ENCODE peak calls at places on chromosomes 3 and 15, in five cellular contexts. A is CD8-positive, alpha-beta memory T cell; Z is GM12865; R is HTR-8/SVneo; P is NCI-H2081. J is an unnamed sample.

GRCh38 chr15:70491183-70491621 is 272.2 kb downstream of the UACA start:
- DNase-seq in A (no peak), Z (peak; percentile 66), R (no peak), P (no peak), J (no peak)

GRCh38 chr3:8659242-8659641 is 14.6 kb upstream of the SSUH2 start:
- DNase-seq in A (no peak), Z (no peak), R (no peak), P (no peak), J (no peak)

GRCh38 chr3:71576966-71577459 is 6.5 kb downstream of the FOXP1 start:
- DNase-seq in A (no peak), Z (no peak), R (no peak), P (no peak), J (no peak)

GRCh38 chr15:70530503-70530902 is 232.9 kb downstream of the UACA start:
- DNase-seq in A (no peak), Z (no peak), R (no peak), P (no peak), J (no peak)

GRCh38 chr3:12076666-12077065 is 72.5 kb downstream of the SYN2 start:
- DNase-seq in A (no peak), Z (no peak), R (no peak), P (no peak), J (no peak)

GRCh38 chr3:185651971-185652370 is 65.9 kb downstream of the SENP2 start:
- DNase-seq in A (no peak), Z (no peak), R (no peak), P (no peak), J (no peak)

GRCh38 chr15:44550256-44550655 is 13.3 kb downstream of the EIF3J start:
- DNase-seq in A (no peak), Z (no peak), R (no peak), P (no peak), J (peak; percentile 21)

GRCh38 chr15:80431635-80432034 is 27.5 kb downstream of the ARNT2 start:
- DNase-seq in A (no peak), Z (no peak), R (no peak), P (no peak), J (no peak)

GRCh38 chr3:13110678-13111116 is 37.5 kb upstream of the IQSEC1 start:
- DNase-seq in A (no peak), Z (peak; percentile 87), R (peak; percentile 73), P (peak; percentile 25), J (peak; percentile 94)

J was measured in A172.